ENCODE peak calls at places on chromosomes 2 and 18, in four cellular contexts. One of them, this sample, is unnamed.

GRCh38 chr2:178404380-178404767 is 46.6 kb downstream of the PRKRA start:
- DNase-seq in HepG2: no peak
- DNase-seq in H1: no peak
- DNase-seq in K562: no peak
- DNase-seq in this sample: no peak

GRCh38 chr18:49303376-49303775 is 157.1 kb downstream of the DYM start:
- DNase-seq in HepG2: no peak
- DNase-seq in H1: no peak
- DNase-seq in K562: no peak
- DNase-seq in this sample: no peak

GRCh38 chr2:232030229-232030628 is 68.7 kb downstream of the DIS3L2 start:
- DNase-seq in HepG2: peak; percentile 22
- DNase-seq in H1: no peak
- DNase-seq in K562: no peak
- DNase-seq in this sample: no peak

GRCh38 chr18:13471971-13472628 is 253.5 kb downstream of the LDLRAD4 start:
- DNase-seq in HepG2: peak; percentile 86
- DNase-seq in H1: no peak
- DNase-seq in K562: no peak
- DNase-seq in this sample: no peak

GRCh38 chr2:81598437-81598836 is 1293.9 kb upstream of the LRRTM1 start:
- DNase-seq in HepG2: no peak
- DNase-seq in H1: no peak
- DNase-seq in K562: no peak
- DNase-seq in this sample: peak; percentile 33

GRCh38 chr18:59379772-59380530 is 20.9 kb upstream of the LMAN1 start:
- DNase-seq in HepG2: no peak
- DNase-seq in H1: no peak
- DNase-seq in K562: no peak
- DNase-seq in this sample: no peak

GRCh38 chr2:42051168-42052125 is 3.6 kb downstream of the PKDCC start:
- DNase-seq in HepG2: peak; percentile 44
- DNase-seq in H1: no peak
- DNase-seq in K562: no peak
- DNase-seq in this sample: no peak

GRCh38 chr2:108215794-108216211 is 24.0 kb upstream of the SULT1C3 start:
- DNase-seq in HepG2: peak; percentile 55
- DNase-seq in H1: no peak
- DNase-seq in K562: no peak
- DNase-seq in this sample: peak; percentile 35

GRCh38 chr18:12703714-12704113 is 872 bp downstream of the PSMG2 start:
- DNase-seq in HepG2: no peak
- DNase-seq in H1: no peak
- DNase-seq in K562: no peak
- DNase-seq in this sample: no peak

DNA sequence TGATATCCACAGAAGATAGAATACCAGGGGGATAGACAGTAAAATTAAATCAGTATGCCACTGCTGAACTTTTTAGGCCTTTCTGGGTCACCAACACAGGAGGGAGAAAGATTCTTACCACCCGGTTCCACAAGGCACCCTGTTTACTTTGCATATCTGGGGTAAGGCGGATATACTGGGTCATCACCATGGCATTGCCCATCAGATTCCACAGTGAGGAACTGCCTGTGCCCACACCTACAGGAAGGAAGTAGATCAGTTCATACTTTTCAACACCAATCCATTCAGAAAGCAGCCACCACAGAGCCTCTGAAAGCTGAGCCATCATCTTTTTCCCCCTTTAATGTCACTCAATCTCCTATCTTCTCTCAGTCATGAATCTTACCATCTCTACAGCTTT is 2.0 kb downstream of the LMAN2L start:
- DNase-seq in HepG2: no peak
- DNase-seq in H1: no peak
- DNase-seq in K562: no peak
- DNase-seq in this sample: no peak
- H3K4me1 ChIP-seq in HepG2: peaks cover 25% of the 10 kb centered on the region
- H3K4me1 ChIP-seq in H1: peaks cover 3% of the 10 kb centered on the region
- H3K4me1 ChIP-seq in K562: peaks cover 9% of the 10 kb centered on the region
- H3K4me1 ChIP-seq in this sample: peaks cover 9% of the 10 kb centered on the region

DNA sequence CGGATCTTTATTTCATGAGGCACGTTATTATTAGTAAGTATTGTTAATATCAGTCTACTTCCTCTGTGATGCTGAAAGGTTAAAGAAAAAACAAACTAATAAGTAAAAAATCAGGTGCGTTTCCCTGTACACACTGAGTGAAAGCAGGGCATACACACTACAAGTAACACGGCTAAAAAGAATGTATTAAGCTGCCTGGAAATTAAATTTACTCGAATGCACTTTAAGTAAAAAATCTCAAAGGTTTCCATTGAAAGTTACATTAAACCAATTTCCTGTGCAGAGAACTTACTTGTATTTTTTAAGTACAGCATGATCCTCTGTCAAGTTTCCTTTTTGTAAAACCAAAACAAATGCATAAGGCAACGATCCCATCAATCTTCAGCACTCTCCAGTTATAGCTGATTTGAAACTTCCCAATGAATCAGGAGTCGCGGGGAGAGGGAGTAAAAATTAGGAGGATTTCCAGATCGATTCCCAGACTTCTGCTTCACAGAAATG is 637 bp downstream of the BCL2 start:
- DNase-seq in HepG2: no peak
- DNase-seq in H1: no peak
- DNase-seq in K562: no peak
- DNase-seq in this sample: no peak
- TF ChIP-seq EZH2 in HepG2: no peak
- TF ChIP-seq EZH2 in H1: no peak
- TF ChIP-seq EZH2 in K562: no peak
- TF ChIP-seq EZH2 in this sample: no peak

DNA sequence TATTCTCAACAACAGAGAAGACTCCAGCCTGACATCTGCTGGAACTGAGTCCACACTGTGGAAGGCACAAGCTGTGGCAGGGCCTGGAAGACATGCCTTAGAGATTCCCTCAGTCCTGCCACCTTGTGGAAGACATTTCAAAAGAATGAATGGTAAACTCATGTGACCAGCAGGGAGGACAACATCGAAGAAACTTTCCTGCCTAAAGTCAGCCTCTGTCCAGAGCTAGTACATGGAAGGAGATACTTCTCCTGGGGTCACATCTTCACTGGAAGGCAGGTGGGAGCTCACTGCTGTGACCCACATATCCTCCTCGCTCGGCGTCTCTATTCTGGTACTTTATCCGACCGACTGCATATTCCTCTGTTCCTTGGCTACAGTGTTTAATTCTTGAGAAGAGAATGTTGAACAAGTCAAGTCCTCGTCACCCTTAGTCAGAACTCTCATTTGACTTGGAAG is 59.5 kb downstream of the PUM2 start:
- DNase-seq in HepG2: peak; percentile 89
- DNase-seq in H1: peak; percentile 52
- DNase-seq in K562: peak; percentile 65
- DNase-seq in this sample: peak; percentile 75
- TF ChIP-seq FOSL1 in HepG2: no peak
- TF ChIP-seq FOSL1 in H1: no peak
- TF ChIP-seq FOSL1 in K562: peak; percentile 10
- TF ChIP-seq FOSL1 in this sample: no peak

DNA sequence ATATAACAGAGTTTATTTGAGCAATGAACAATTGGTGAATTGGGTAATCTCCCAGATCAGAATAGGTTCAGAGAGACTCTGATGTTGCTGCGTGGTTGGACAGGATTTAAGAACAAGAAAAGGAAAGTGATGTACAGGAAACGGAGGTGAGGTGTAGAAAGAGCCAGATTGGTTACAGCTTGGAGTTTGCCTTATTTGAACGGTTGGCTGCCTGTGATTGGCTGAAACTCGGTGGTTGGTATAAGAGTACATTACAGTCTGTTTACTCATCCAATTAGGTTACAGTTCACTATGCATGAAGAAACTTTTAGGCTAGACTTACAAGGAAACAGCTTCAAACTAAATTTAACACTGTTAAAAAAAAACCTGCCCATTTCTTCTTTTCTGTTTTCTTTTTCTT is 68.0 kb upstream of the CABLES1 start:
- DNase-seq in HepG2: peak; percentile 12
- DNase-seq in H1: no peak
- DNase-seq in K562: no peak
- DNase-seq in this sample: no peak
- H3K4me1 ChIP-seq in HepG2: peaks cover 16% of the 10 kb centered on the region
- H3K4me1 ChIP-seq in H1: no peaks in the 10 kb centered on the region
- H3K4me1 ChIP-seq in K562: no peaks in the 10 kb centered on the region
- H3K4me1 ChIP-seq in this sample: no peaks in the 10 kb centered on the region

DNA sequence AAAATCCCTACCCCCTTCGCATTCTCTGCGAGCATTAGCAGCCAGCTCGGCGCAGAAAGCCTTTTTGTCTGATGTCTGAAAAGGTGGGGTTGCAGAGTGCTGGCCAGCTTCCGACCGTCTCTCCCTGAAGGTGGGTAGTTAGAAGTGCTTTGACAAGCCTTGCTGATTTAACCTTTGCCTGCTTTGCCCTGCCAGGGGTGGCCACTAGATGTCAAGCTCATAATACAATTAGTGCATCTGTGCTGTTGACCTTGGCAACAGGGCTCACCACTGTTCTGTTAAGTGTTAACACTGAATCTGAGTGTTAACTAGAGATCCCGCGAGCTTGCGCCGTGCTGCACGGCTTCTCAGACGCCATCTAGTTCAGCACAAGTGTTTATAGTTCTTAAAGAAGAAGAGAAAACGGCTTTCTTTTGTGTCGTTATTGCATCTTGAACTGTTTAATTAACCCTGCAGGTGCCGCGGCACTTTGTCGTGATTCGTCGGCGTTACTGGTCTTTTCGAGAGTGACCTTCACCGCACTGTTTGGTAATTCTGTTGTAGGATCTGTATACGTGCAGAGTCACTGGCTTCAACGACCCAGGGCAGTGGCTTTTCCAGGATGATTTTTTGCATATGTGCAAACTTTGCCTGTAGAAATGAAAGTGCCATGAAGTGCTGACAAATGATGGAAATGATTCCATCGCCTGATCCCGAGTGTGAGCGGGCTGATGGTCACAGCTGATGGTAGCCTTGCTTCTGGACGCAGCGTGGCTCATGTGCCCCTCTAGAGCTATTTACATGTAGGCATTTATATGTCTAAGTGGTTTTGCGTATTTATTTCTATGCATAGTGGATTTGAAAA is 5.5 kb downstream of the SALL3 start:
- DNase-seq in HepG2: peak; percentile 33
- DNase-seq in H1: no peak
- DNase-seq in K562: no peak
- DNase-seq in this sample: no peak
- TF ChIP-seq EZH2 in HepG2: no peak
- TF ChIP-seq EZH2 in H1: peak; percentile 18
- TF ChIP-seq EZH2 in K562: no peak
- TF ChIP-seq EZH2 in this sample: no peak

GRCh38 chr18:35570182-35570581 is 11.4 kb upstream of the GALNT1 start:
- DNase-seq in HepG2: no peak
- DNase-seq in H1: no peak
- DNase-seq in K562: no peak
- DNase-seq in this sample: no peak

GRCh38 chr18:35571138-35571537 is 10.4 kb upstream of the GALNT1 start:
- DNase-seq in HepG2: no peak
- DNase-seq in H1: no peak
- DNase-seq in K562: no peak
- DNase-seq in this sample: no peak

GRCh38 chr18:35572644-35573043 is 8.9 kb upstream of the GALNT1 start:
- DNase-seq in HepG2: no peak
- DNase-seq in H1: no peak
- DNase-seq in K562: no peak
- DNase-seq in this sample: no peak

GRCh38 chr18:35577045-35577848 is 4.3 kb upstream of the GALNT1 start:
- DNase-seq in HepG2: no peak
- DNase-seq in H1: no peak
- DNase-seq in K562: no peak
- DNase-seq in this sample: no peak

GRCh38 chr18:35573531-35573930 is 8.0 kb upstream of the GALNT1 start:
- DNase-seq in HepG2: no peak
- DNase-seq in H1: no peak
- DNase-seq in K562: no peak
- DNase-seq in this sample: no peak
- TF ChIP-seq FOSL1 in HepG2: no peak
- TF ChIP-seq FOSL1 in H1: no peak
- TF ChIP-seq FOSL1 in K562: no peak
- TF ChIP-seq FOSL1 in this sample: no peak

GRCh38 chr2:11828933-11829323 is 82.5 kb downstream of the LPIN1 start:
- DNase-seq in HepG2: no peak
- DNase-seq in H1: no peak
- DNase-seq in K562: no peak
- DNase-seq in this sample: no peak

GRCh38 chr2:11824901-11825592 is 78.6 kb downstream of the LPIN1 start:
- DNase-seq in HepG2: no peak
- DNase-seq in H1: no peak
- DNase-seq in K562: no peak
- DNase-seq in this sample: no peak

GRCh38 chr2:11829324-11829946 is 83.0 kb downstream of the LPIN1 start:
- DNase-seq in HepG2: peak; percentile 85
- DNase-seq in H1: peak; percentile 65
- DNase-seq in K562: peak; percentile 61
- DNase-seq in this sample: peak; percentile 41

GRCh38 chr2:11829947-11830707 is 83.7 kb downstream of the LPIN1 start:
- DNase-seq in HepG2: peak; percentile 96
- DNase-seq in H1: peak; percentile 78
- DNase-seq in K562: peak; percentile 74
- DNase-seq in this sample: peak; percentile 90

GRCh38 chr2:11827547-11827946 is 81.1 kb downstream of the LPIN1 start:
- DNase-seq in HepG2: no peak
- DNase-seq in H1: no peak
- DNase-seq in K562: no peak
- DNase-seq in this sample: no peak
- H3K4me1 ChIP-seq in HepG2: peaks cover 54% of the 10 kb centered on the region
- H3K4me1 ChIP-seq in H1: peaks cover 15% of the 10 kb centered on the region
- H3K4me1 ChIP-seq in K562: peaks cover 26% of the 10 kb centered on the region
- H3K4me1 ChIP-seq in this sample: peaks cover 31% of the 10 kb centered on the region

This sample was measured in HCT116.